ENCODE peak calls at places on chromosomes 2 and 18, in six cellular contexts. S is T-helper 2 cell; C is EH; I is lower leg skin; E is activated T-helper 9 cell treated with anti-CD3 and anti-CD28 coated beads, Interleukin-2, amount 50 U/mL, for 16 hours; M is iris pigment epithelial cell. Y is an unnamed sample.

GRCh38 chr18:8771930-8772329 is 66.6 kb downstream of the MTCL1 start:
- DNase-seq in S (no peak), C (no peak), I (no peak), E (no peak), M (no peak), Y (no peak)

GRCh38 chr2:1049691-1050090 is 99.0 kb downstream of the SNTG2 start:
- DNase-seq in S (no peak), C (peak; percentile 88), I (no peak), E (no peak), M (peak; percentile 54), Y (peak; percentile 70)

GRCh38 chr2:158381205-158381604 is 75.3 kb downstream of the CCDC148 start:
- DNase-seq in S (no peak), C (no peak), I (no peak), E (no peak), M (no peak), Y (no peak)

GRCh38 chr18:40935423-40935822 is 1019.6 kb upstream of the PIK3C3 start:
- DNase-seq in S (no peak), C (peak; percentile 33), I (no peak), E (no peak), M (peak; percentile 42), Y (peak; percentile 15)

GRCh38 chr2:26061539-26061938 is 27.7 kb downstream of the RAB10 start:
- DNase-seq in S (no peak), C (no peak), I (no peak), E (no peak), M (no peak), Y (no peak)

GRCh38 chr2:37671013-37671815 is at the start of gene CDC42EP3:
- DNase-seq in S (peak; percentile 63), C (peak; percentile 60), I (peak; percentile 89), E (peak; percentile 71), M (peak; percentile 52), Y (no peak)

GRCh38 chr2:144625216-144626010 is 105.5 kb upstream of the ZEB2 start:
- DNase-seq in S (no peak), C (no peak), I (no peak), E (no peak), M (no peak), Y (no peak)

GRCh38 chr2:159968282-159968900 is 94.0 kb downstream of the PLA2R1 start:
- DNase-seq in S (no peak), C (peak; percentile 53), I (no peak), E (no peak), M (peak; percentile 49), Y (peak; percentile 41)

GRCh38 chr2:61959381-61960293 is 54.2 kb downstream of the COMMD1 start:
- DNase-seq in S (no peak), C (peak; percentile 22), I (no peak), E (no peak), M (no peak), Y (no peak)

GRCh38 chr2:29844713-29845320 is 76.6 kb downstream of the ALK start:
- DNase-seq in S (no peak), C (peak; percentile 1), I (no peak), E (no peak), M (no peak), Y (no peak)

GRCh38 chr2:218996937-218997336 is 3.7 kb upstream of the CRYBA2 start:
- DNase-seq in S (no peak), C (no peak), I (no peak), E (no peak), M (no peak), Y (no peak)

GRCh38 chr2:48414196-48414595 is 115.8 kb upstream of the STON1 start:
- DNase-seq in S (no peak), C (no peak), I (no peak), E (no peak), M (no peak), Y (no peak)

GRCh38 chr2:23926289-23926749 is 604 bp downstream of the ATAD2B start:
- DNase-seq in S (peak; percentile 10), C (peak; percentile 41), I (peak; percentile 90), E (peak; percentile 14), M (peak; percentile 35), Y (no peak)

GRCh38 chr18:68623342-68623741 is 91.6 kb downstream of the TMX3 start:
- DNase-seq in S (no peak), C (peak; percentile 79), I (no peak), E (no peak), M (peak; percentile 81), Y (peak; percentile 84)

GRCh38 chr2:207621640-207622039 is 3.6 kb downstream of the METTL21A start:
- DNase-seq in S (no peak), C (no peak), I (no peak), E (no peak), M (no peak), Y (no peak)

GRCh38 chr2:239978381-239978780 is 46.8 kb downstream of the NDUFA10 start:
- DNase-seq in S (no peak), C (peak; percentile 13), I (peak; percentile 67), E (no peak), M (peak; percentile 89), Y (peak; percentile 15)

GRCh38 chr2:218892693-218893348 is 12.2 kb downstream of the WNT10A start:
- DNase-seq in S (peak; percentile 84), C (peak; percentile 52), I (peak; percentile 92), E (peak; percentile 78), M (peak; percentile 47), Y (peak; percentile 45)

GRCh38 chr2:62991605-62992004 is 59.0 kb upstream of the OTX1 start:
- DNase-seq in S (no peak), C (no peak), I (no peak), E (no peak), M (no peak), Y (no peak)

GRCh38 chr2:230896346-230897115 is 28.5 kb downstream of the GPR55 start:
- DNase-seq in S (no peak), C (no peak), I (peak; percentile 53), E (no peak), M (no peak), Y (no peak)

GRCh38 chr2:128446049-128446811 is 127.6 kb upstream of the HS6ST1 start:
- DNase-seq in S (no peak), C (no peak), I (peak; percentile 73), E (no peak), M (no peak), Y (no peak)

GRCh38 chr2:202821538-202822160 is 49.9 kb downstream of the ICA1L start:
- DNase-seq in S (no peak), C (no peak), I (no peak), E (no peak), M (no peak), Y (no peak)

GRCh38 chr2:236690726-236691125 is 121.1 kb downstream of the ACKR3 start:
- DNase-seq in S (no peak), C (no peak), I (peak; percentile 53), E (no peak), M (no peak), Y (no peak)

GRCh38 chr18:9708057-9708881 is at the start of gene RAB31:
- DNase-seq in S (no peak), C (peak; percentile 89), I (peak; percentile 94), E (no peak), M (peak; percentile 83), Y (peak; percentile 72)

GRCh38 chr18:34871435-34871834 is 161.3 kb downstream of the DTNA start:
- DNase-seq in S (no peak), C (peak; percentile 12), I (no peak), E (no peak), M (no peak), Y (peak; percentile 10)

GRCh38 chr2:64453710-64454315 is at the start of gene LGALSL:
- DNase-seq in S (peak; percentile 4), C (peak; percentile 59), I (peak; percentile 94), E (peak; percentile 6), M (peak; percentile 46), Y (peak; percentile 24)

GRCh38 chr18:76448262-76449109 is 46.6 kb downstream of the ZNF516 start:
- DNase-seq in S (no peak), C (peak; percentile 24), I (peak; percentile 82), E (no peak), M (peak; percentile 53), Y (no peak)

GRCh38 chr2:81467096-81467495 is 1162.5 kb upstream of the LRRTM1 start:
- DNase-seq in S (peak; percentile 2), C (no peak), I (no peak), E (no peak), M (no peak), Y (no peak)

Y was measured in IMR-90.